ENCODE peak calls at places on chromosomes 4 and X, in six cellular contexts. K, V, X, U, M and C are unnamed samples. For H3K9me3, the result is how much of the 10 kb centered on the place peaks cover.

GRCh38 chr4:35934370-35934981 is 309.8 kb downstream of the ARAP2 start:
- DNase-seq in U (no peak), K (no peak), M (no peak), V (no peak), X (peak), C (no peak)

GRCh38 chr4:74768857-74769525 is 25.3 kb downstream of the BTC start:
- DNase-seq in X (no peak), M (peak), V (no peak), U (no peak), K (no peak), C (no peak)

GRCh38 chr4:65865489-65865888 is 195.2 kb upstream of the EPHA5 start:
- DNase-seq in U (no peak), X (peak), K (no peak), M (no peak), V (no peak), C (no peak)

GRCh38 chrX:73289039-73289438 is 74.4 kb upstream of the NAP1L2 start:
- DNase-seq in M (no peak), X (no peak), K (no peak), U (no peak), V (no peak), C (no peak)

GRCh38 chrX:72540318-72540717 is 32.3 kb downstream of the HDAC8 start:
- DNase-seq in K (no peak), M (no peak), U (no peak), V (peak), X (peak), C (no peak)

GRCh38 chr4:17636696-17637351 is 22.4 kb downstream of the MED28 start:
- DNase-seq in K (peak), M (peak), X (peak), V (peak), U (peak), C (peak)

GRCh38 chrX:66162331-66162822 is 1.7 kb upstream of the HEPH start:
- DNase-seq in U (no peak), K (no peak), M (no peak), V (no peak), X (no peak), C (no peak)

GRCh38 chrX:103831803-103832544 is at the start of gene RAB9B:
- DNase-seq in K (peak), U (peak), V (no peak), X (peak), M (peak), C (peak)

GRCh38 chr4:180058731-180059215 is 2184.4 kb upstream of the TENM3 start:
- DNase-seq in V (no peak), M (no peak), X (peak), U (no peak), K (peak), C (no peak)

GRCh38 chrX:150100261-150100660 is 162.0 kb upstream of the EOLA2 start:
- DNase-seq in U (no peak), V (no peak), X (no peak), M (no peak), K (no peak), C (no peak)

GRCh38 chr4:67871867-67872266 is 11.9 kb downstream of the TMPRSS11D start:
- DNase-seq in K (no peak), U (no peak), V (no peak), X (peak), M (no peak), C (no peak)

GRCh38 chr4:36244257-36245084 is at the start of gene ARAP2:
- DNase-seq in K (peak), V (no peak), X (peak), U (peak), M (peak), C (peak)

GRCh38 chrX:20427173-20427770 is 160.6 kb upstream of the RPS6KA3 start:
- DNase-seq in V (no peak), U (no peak), K (no peak), X (no peak), M (no peak), C (no peak)

GRCh38 chr4:94889961-94890360 is 132.2 kb downstream of the BMPR1B start:
- DNase-seq in V (peak), K (no peak), M (no peak), U (no peak), X (no peak), C (no peak)

GRCh38 chr4:60865238-60865637 is 334.9 kb upstream of the ADGRL3 start:
- DNase-seq in M (no peak), X (peak), K (no peak), V (no peak), U (no peak), C (no peak)

GRCh38 chrX:130330706-130331105 is 9.0 kb upstream of the SLC25A14 start:
- DNase-seq in V (no peak), X (peak), U (no peak), M (peak), K (peak), C (peak)

GRCh38 chr4:55023030-55023429 is 102.4 kb downstream of the KDR start:
- DNase-seq in X (no peak), K (no peak), M (no peak), U (no peak), V (no peak), C (no peak)

GRCh38 chrX:16140448-16140847 is 17.1 kb downstream of the GRPR start:
- DNase-seq in V (no peak), U (no peak), M (no peak), X (no peak), K (no peak), C (no peak)

GRCh38 chr4:91087743-91088142 is 960.5 kb downstream of the CCSER1 start:
- DNase-seq in V (no peak), U (no peak), M (no peak), X (no peak), K (no peak), C (no peak)

GRCh38 chr4:8726344-8726851 is 133.8 kb downstream of the CPZ start:
- DNase-seq in M (peak), K (peak), X (no peak), V (no peak), U (peak), C (no peak)

GRCh38 chrX:8845060-8845459 is 43.9 kb upstream of the FAM9A start:
- DNase-seq in K (no peak), U (no peak), V (peak), M (no peak), X (no peak), C (no peak)

GRCh38 chr4:99190336-99190735 is 28.7 kb downstream of the ADH6 start:
- DNase-seq in K (no peak), V (no peak), U (no peak), X (no peak), M (no peak), C (no peak)

DNA sequence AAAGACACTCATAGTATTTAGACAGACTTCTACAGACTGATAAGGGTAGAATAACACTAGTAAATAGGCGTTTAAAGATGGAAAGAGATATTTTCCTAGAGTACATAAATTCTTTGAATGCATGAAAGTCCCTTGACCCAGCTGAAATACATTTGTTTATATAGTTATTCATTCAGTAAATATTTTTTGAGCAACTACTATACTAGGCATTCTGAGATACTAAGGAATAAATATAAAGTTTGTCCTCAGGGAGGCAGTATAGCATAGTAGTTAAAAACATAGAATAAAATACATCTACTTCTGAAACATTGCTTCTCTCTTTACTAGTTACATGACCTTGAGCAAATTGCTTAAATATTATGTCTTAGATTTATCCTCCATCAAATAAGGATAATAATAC is 27.4 kb downstream of the HMGN5 start:
- DNase-seq in X (peak), M (no peak), U (no peak), V (no peak), K (no peak), C (no peak)
- TF ChIP-seq CTCF in X (peak), M (no peak), U (peak), V (peak), K (peak), C (no peak)

DNA sequence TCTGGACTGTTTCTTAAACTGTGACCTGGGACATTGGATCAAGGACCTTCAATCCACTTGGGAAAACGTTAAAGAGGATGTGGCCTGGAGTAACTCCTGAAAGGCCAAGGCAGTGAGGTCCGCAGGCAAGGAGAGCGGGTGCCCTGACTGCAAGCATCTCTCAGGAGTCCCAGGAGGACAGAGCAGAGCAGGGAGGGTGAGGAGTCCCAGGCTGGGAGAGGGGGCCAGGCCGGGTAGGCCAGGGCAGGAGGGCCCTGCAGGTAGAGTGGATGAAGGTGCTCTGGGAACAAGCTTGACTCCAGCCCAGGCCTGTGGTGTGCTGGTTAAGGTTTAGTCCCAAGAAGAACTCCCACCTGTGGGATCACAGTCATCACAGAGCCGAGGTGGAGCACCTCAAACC is 13.8 kb downstream of the PNMA6E start:
- DNase-seq in X (no peak), K (no peak), U (no peak), M (no peak), V (no peak), C (no peak)
- H3K9me3 ChIP-seq in X (under half), K (under half), U (under half), M (under half), V (under half), C (under half)

GRCh38 chr4:107760281-107760947 is 40.4 kb upstream of the PAPSS1 start:
- DNase-seq in V (no peak), K (no peak), U (no peak), M (peak), X (peak), C (no peak)
- TF ChIP-seq CTCF in V (no peak), K (no peak), U (peak), M (no peak), X (peak), C (no peak)

DNA sequence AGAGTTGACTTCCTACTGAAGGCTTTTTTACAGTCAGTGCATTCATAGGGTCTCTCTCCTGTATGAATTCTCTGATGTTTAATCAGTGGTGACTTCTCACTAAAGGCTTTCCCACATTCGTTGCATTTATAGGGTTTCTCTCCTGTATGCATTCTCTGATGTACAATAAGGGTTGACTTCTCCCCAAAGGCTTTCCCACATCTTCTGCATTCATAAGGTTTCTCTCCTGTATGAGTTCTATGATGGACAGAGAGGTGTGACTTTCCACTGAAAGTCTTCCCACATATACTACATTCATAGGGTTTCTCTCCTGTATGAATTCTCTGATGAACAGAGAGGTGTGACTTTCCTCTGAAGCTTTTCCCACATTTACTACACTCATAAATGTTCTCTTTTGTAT is 45.2 kb downstream of the ZNF674 start:
- DNase-seq in V (no peak), K (no peak), X (no peak), U (no peak), M (no peak), C (no peak)
- H3K9me3 ChIP-seq in V (under half), K (half or more), X (under half), U (half or more), M (half or more), C (half or more)

GRCh38 chr4:151854731-151855130 is 93.9 kb upstream of the GATB start:
- DNase-seq in U (no peak), V (peak), X (no peak), M (no peak), K (no peak), C (no peak)

GRCh38 chr4:151852202-151852601 is 91.4 kb upstream of the GATB start:
- DNase-seq in V (no peak), X (no peak), U (no peak), M (no peak), K (no peak), C (no peak)

GRCh38 chr4:151857368-151857767 is 96.6 kb upstream of the GATB start:
- DNase-seq in U (no peak), K (no peak), V (no peak), X (no peak), M (no peak), C (no peak)

GRCh38 chr4:151853034-151853433 is 92.2 kb upstream of the GATB start:
- DNase-seq in X (no peak), U (no peak), K (no peak), V (no peak), M (no peak), C (no peak)

DNA sequence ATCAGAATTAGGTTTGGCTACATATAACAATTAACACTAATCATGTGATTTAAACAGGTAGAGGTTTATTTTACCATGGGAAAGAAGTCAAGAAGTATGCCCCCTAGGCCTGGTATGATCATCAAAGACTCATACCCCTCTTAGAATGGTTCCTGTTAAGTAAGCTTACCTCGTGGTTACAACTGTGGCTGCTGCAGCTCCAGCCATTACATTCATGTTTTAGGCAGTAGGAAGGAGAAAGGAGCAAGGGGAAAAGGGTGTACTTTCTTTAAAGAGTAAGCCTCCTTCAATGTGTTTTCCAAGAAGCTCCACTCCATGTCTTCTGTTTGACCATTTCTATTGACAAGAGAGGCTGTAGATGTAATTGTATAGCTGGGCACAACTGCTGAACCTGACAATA is 94.9 kb upstream of the GATB start:
- DNase-seq in X (no peak), M (no peak), V (no peak), U (no peak), K (no peak), C (no peak)
- TF ChIP-seq CTCF in X (no peak), M (no peak), V (no peak), U (no peak), K (no peak), C (no peak)

DNA sequence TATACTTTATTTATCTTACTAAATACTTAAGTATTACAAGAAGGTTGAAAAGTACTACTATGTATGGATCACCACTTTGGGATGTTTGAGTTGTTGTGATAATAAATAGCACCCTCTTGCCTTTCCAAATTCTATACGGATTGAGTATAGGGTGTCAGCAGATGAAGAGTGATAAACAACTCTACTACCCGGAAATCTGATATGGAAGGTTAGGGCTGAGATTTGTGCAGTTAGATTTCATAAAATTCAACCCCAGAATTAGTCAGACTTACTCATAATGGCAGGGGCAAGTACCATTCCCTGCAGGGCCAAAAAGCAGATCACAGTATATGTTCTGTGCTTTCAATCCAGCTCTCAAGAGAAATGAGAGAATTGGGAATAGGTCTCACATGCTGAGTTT is 1008.9 kb upstream of the PCDH7 start:
- DNase-seq in M (no peak), U (no peak), V (peak), X (no peak), K (no peak), C (no peak)
- H3K9me3 ChIP-seq in M (under half), U (under half), V (under half), X (under half), K (under half), C (under half)

GRCh38 chr4:80592950-80593349 is 257.4 kb downstream of the CFAP299 start:
- DNase-seq in V (no peak), X (no peak), U (no peak), M (no peak), K (no peak), C (no peak)
- TF ChIP-seq CTCF in V (no peak), X (peak), U (no peak), M (no peak), K (no peak), C (no peak)